ENCODE peak calls at places on chromosomes 3 and 15, in six cellular contexts. F is K562, E is HCT116, H is GM12878, M is H1, L is HepG2. O is an unnamed sample.

GRCh38 chr15:33083232-33084006 is 111.1 kb downstream of the FMN1 start:
- DNase-seq in F (no peak), E (peak; percentile 39), H (no peak), M (no peak), L (no peak), O (peak; percentile 30)

GRCh38 chr15:27481768-27482167 is 510.8 kb downstream of the GABRG3 start:
- DNase-seq in F (no peak), E (no peak), H (no peak), M (peak; percentile 50), L (no peak), O (peak; percentile 28)

GRCh38 chr3:131705558-131706051 is 202.8 kb upstream of the MRPL3 start:
- DNase-seq in F (no peak), E (no peak), H (no peak), M (no peak), L (no peak), O (no peak)

GRCh38 chr3:156614642-156615511 is 59.5 kb upstream of the TIPARP start:
- DNase-seq in F (no peak), E (no peak), H (no peak), M (no peak), L (no peak), O (no peak)

GRCh38 chr3:70737656-70738309 is 425.3 kb upstream of the MDFIC2 start:
- DNase-seq in F (no peak), E (no peak), H (no peak), M (no peak), L (peak; percentile 25), O (no peak)

GRCh38 chr3:27545061-27545460 is 60.9 kb upstream of the SLC4A7 start:
- DNase-seq in F (no peak), E (no peak), H (no peak), M (no peak), L (no peak), O (no peak)

GRCh38 chr3:101942356-101942755 is 93.0 kb downstream of the NFKBIZ start:
- DNase-seq in F (no peak), E (no peak), H (no peak), M (no peak), L (no peak), O (no peak)

GRCh38 chr3:16468114-16469098 is 45.1 kb downstream of the RFTN1 start:
- DNase-seq in F (no peak), E (no peak), H (no peak), M (no peak), L (no peak), O (no peak)

GRCh38 chr3:61483997-61484396 is 77.4 kb upstream of the PTPRG start:
- DNase-seq in F (no peak), E (no peak), H (no peak), M (no peak), L (no peak), O (no peak)

GRCh38 chr3:123503200-123503599 is 54.3 kb upstream of the ADCY5 start:
- DNase-seq in F (no peak), E (no peak), H (no peak), M (no peak), L (no peak), O (no peak)

GRCh38 chr15:32869814-32870213 is 152.0 kb downstream of the GREM1 start:
- DNase-seq in F (no peak), E (no peak), H (no peak), M (no peak), L (no peak), O (no peak)

GRCh38 chr15:80404057-80404718 is at the start of gene ARNT2:
- DNase-seq in F (no peak), E (no peak), H (no peak), M (no peak), L (no peak), O (peak; percentile 61)

GRCh38 chr3:145639880-145640279 is 521.1 kb downstream of the PLOD2 start:
- DNase-seq in F (no peak), E (no peak), H (no peak), M (no peak), L (peak; percentile 9), O (no peak)

GRCh38 chr3:43773273-43774104 is 82.8 kb downstream of the ABHD5 start:
- DNase-seq in F (peak; percentile 81), E (no peak), H (no peak), M (no peak), L (peak; percentile 18), O (peak; percentile 24)

GRCh38 chr3:23601020-23601822 is 204.5 kb upstream of the UBE2E1 start:
- DNase-seq in F (no peak), E (no peak), H (no peak), M (no peak), L (no peak), O (no peak)

GRCh38 chr15:24955549-24955929 is 752 bp downstream of the SNRPN start:
- DNase-seq in F (no peak), E (no peak), H (no peak), M (no peak), L (no peak), O (no peak)

GRCh38 chr3:150365132-150365604 is 42.9 kb upstream of the TSC22D2 start:
- DNase-seq in F (peak; percentile 39), E (peak; percentile 69), H (peak; percentile 53), M (no peak), L (no peak), O (no peak)

GRCh38 chr3:50454671-50455070 is 48.8 kb downstream of the CACNA2D2 start:
- DNase-seq in F (no peak), E (no peak), H (no peak), M (no peak), L (no peak), O (peak; percentile 50)

GRCh38 chr3:156317457-156317856 is 197.1 kb downstream of the KCNAB1 start:
- DNase-seq in F (no peak), E (peak; percentile 79), H (no peak), M (no peak), L (peak; percentile 28), O (no peak)

GRCh38 chr15:99324082-99324620 is 72.9 kb downstream of the LRRC28 start:
- DNase-seq in F (no peak), E (peak; percentile 76), H (peak; percentile 62), M (no peak), L (no peak), O (no peak)

GRCh38 chr15:31440754-31441298 is 114.2 kb downstream of the KLF13 start:
- DNase-seq in F (no peak), E (no peak), H (no peak), M (no peak), L (no peak), O (no peak)

GRCh38 chr3:63922800-63923199 is 10.6 kb upstream of the SCAANT1 start:
- DNase-seq in F (no peak), E (no peak), H (no peak), M (no peak), L (no peak), O (no peak)

GRCh38 chr15:29774900-29775299 is 47.4 kb downstream of the TJP1 start:
- DNase-seq in F (no peak), E (peak; percentile 54), H (no peak), M (no peak), L (peak; percentile 21), O (no peak)

GRCh38 chr3:51637941-51638471 is 33.0 kb upstream of the TEX264 start:
- DNase-seq in F (peak; percentile 72), E (peak; percentile 73), H (no peak), M (peak; percentile 58), L (peak; percentile 74), O (peak; percentile 72)

GRCh38 chr15:100158368-100158767 is 183.4 kb downstream of the ADAMTS17 start:
- DNase-seq in F (no peak), E (no peak), H (no peak), M (no peak), L (no peak), O (no peak)

DNA sequence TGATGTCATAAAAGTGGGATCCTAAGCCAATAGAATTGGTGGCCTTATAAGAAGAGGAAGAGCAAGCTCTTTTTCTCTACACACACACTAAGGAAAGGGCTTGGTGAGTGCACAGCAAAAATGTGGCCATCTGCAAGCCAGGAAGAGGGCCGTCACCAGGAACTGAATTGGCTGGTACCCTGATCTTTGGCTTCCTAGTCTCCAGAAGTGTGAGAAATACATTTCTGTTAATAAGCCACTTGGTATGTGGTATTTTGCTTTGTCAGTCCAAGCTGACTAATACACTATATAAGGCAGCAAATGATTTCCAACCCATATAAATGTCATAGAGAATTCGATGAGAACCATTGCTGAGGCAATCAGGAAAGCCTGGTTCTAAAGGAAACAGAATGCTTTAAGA is 816.3 kb upstream of the SEMA6D start:
- DNase-seq in F (no peak), E (no peak), H (no peak), M (no peak), L (no peak), O (no peak)
- TF ChIP-seq ATF3 in F (no peak), E (no peak), H (no peak), M (no peak), L (no peak), O (no peak)

DNA sequence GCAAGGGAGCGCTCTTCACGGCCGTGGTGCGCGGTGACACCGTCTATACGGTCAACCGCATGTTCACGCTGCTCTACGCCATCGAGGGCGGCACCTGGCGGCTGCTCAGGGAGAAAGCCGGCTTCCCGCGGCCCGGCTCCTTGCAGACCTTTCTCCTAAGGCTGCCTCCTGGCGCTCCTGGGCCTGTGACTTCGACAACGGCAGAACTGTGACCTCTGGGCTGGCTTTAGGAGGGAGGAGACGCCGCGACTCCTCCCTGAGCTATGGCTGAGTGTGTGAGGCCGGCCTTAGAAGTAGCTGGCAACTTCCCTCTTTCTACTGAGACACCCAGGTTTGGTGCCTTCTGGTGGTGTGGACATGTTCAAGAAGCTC is 1.4 kb downstream of the KBTBD13 start:
- DNase-seq in F (no peak), E (peak; percentile 48), H (no peak), M (peak; percentile 84), L (no peak), O (peak; percentile 86)
- TF ChIP-seq ATF3 in F (no peak), E (no peak), H (no peak), M (no peak), L (no peak), O (no peak)

DNA sequence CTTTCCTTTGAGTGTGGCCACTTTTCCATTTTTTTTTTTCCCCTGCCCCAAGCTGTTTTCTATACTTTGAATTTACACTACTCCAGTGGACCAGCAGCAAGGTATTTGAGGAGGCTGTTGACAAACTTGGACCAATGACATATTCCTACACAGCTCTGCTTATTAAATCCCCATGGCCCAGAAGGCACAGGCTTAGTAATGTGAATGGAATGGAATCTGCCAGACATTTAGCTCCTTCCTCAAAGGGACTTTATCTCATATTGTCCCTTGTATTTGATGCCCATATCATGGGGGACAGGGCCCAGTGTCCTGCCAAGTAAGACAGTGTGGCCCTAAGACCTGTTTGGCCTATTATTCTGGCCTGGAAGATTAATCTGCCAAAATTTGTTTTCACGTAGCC is 107.5 kb downstream of the CHCHD6 start:
- DNase-seq in F (no peak), E (no peak), H (no peak), M (no peak), L (no peak), O (no peak)
- TF ChIP-seq ATF3 in F (no peak), E (no peak), H (no peak), M (no peak), L (no peak), O (no peak)

GRCh38 chr15:36313881-36314280 is 265.5 kb upstream of the CDIN1 start:
- DNase-seq in F (no peak), E (no peak), H (no peak), M (no peak), L (no peak), O (no peak)

GRCh38 chr15:36315649-36316048 is 263.8 kb upstream of the CDIN1 start:
- DNase-seq in F (no peak), E (no peak), H (no peak), M (no peak), L (no peak), O (no peak)

DNA sequence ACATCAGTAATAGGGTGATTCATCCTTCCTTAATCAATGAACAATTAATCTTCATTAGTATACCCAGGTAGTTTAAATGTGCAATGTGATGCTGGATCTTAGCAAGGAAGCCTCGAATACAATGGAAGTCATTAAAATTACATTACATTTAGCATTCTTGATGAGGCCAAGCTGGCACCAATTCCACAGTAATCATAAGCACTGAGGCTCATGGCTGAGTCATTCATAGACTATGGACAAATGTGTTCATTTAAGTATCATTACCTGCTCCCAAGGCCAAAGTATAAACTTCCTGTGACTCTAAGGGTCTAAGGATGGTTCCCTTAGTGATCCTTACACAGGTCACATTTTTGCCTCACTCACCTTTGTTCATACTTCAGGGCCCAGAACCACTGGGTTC is 266.4 kb upstream of the CDIN1 start:
- DNase-seq in F (no peak), E (no peak), H (no peak), M (no peak), L (no peak), O (no peak)
- TF ChIP-seq ATF3 in F (no peak), E (no peak), H (no peak), M (no peak), L (no peak), O (no peak)